ENCODE peak calls at places on chromosomes 5 and 9, in six cellular contexts. One of them, this sample, is unnamed.

GRCh38 chr5:150009671-150010387 is 9.3 kb downstream of the HMGXB3 start:
- DNase-seq in transverse colon: no peak
- DNase-seq in GM23338: no peak
- DNase-seq in coronary artery: no peak
- DNase-seq in CD8-positive, alpha-beta T cell: no peak
- DNase-seq in right lobe of liver: no peak
- DNase-seq in this sample: no peak

GRCh38 chr5:72841756-72842535 is 25.5 kb downstream of the TNPO1 start:
- DNase-seq in transverse colon: no peak
- DNase-seq in GM23338: no peak
- DNase-seq in coronary artery: no peak
- DNase-seq in CD8-positive, alpha-beta T cell: no peak
- DNase-seq in right lobe of liver: no peak
- DNase-seq in this sample: no peak

GRCh38 chr5:180334751-180335613 is 18.2 kb downstream of the GFPT2 start:
- DNase-seq in transverse colon: no peak
- DNase-seq in GM23338: no peak
- DNase-seq in coronary artery: no peak
- DNase-seq in CD8-positive, alpha-beta T cell: no peak
- DNase-seq in right lobe of liver: no peak
- DNase-seq in this sample: no peak

GRCh38 chr9:32741706-32742105 is 41.6 kb upstream of the TMEM215 start:
- DNase-seq in transverse colon: no peak
- DNase-seq in GM23338: no peak
- DNase-seq in coronary artery: no peak
- DNase-seq in CD8-positive, alpha-beta T cell: no peak
- DNase-seq in right lobe of liver: peak
- DNase-seq in this sample: no peak

GRCh38 chr9:34403554-34404380 is 27.1 kb upstream of the MYORG start:
- DNase-seq in transverse colon: peak
- DNase-seq in GM23338: peak
- DNase-seq in coronary artery: no peak
- DNase-seq in CD8-positive, alpha-beta T cell: peak
- DNase-seq in right lobe of liver: peak
- DNase-seq in this sample: peak

GRCh38 chr9:97276310-97276852 is 31.1 kb upstream of the CCDC180 start:
- DNase-seq in transverse colon: no peak
- DNase-seq in GM23338: peak
- DNase-seq in coronary artery: no peak
- DNase-seq in CD8-positive, alpha-beta T cell: no peak
- DNase-seq in right lobe of liver: no peak
- DNase-seq in this sample: no peak

GRCh38 chr5:155150012-155150411 is 136.5 kb downstream of the KIF4B start:
- DNase-seq in transverse colon: no peak
- DNase-seq in GM23338: no peak
- DNase-seq in coronary artery: no peak
- DNase-seq in CD8-positive, alpha-beta T cell: no peak
- DNase-seq in right lobe of liver: no peak
- DNase-seq in this sample: no peak

GRCh38 chr9:83011611-83012010 is 51.3 kb downstream of the RASEF start:
- DNase-seq in transverse colon: no peak
- DNase-seq in GM23338: no peak
- DNase-seq in coronary artery: no peak
- DNase-seq in CD8-positive, alpha-beta T cell: no peak
- DNase-seq in right lobe of liver: no peak
- DNase-seq in this sample: no peak

GRCh38 chr5:95043234-95043633 is 241.7 kb downstream of the MCTP1 start:
- DNase-seq in transverse colon: no peak
- DNase-seq in GM23338: peak
- DNase-seq in coronary artery: no peak
- DNase-seq in CD8-positive, alpha-beta T cell: no peak
- DNase-seq in right lobe of liver: no peak
- DNase-seq in this sample: no peak

GRCh38 chr9:93893899-93894690 is 61.1 kb downstream of the BARX1 start:
- DNase-seq in transverse colon: peak
- DNase-seq in GM23338: no peak
- DNase-seq in coronary artery: peak
- DNase-seq in CD8-positive, alpha-beta T cell: no peak
- DNase-seq in right lobe of liver: peak
- DNase-seq in this sample: peak

GRCh38 chr5:171693397-171693796 is 92.2 kb upstream of the SMIM23 start:
- DNase-seq in transverse colon: no peak
- DNase-seq in GM23338: no peak
- DNase-seq in coronary artery: peak
- DNase-seq in CD8-positive, alpha-beta T cell: no peak
- DNase-seq in right lobe of liver: no peak
- DNase-seq in this sample: no peak

GRCh38 chr9:120388000-120388855 is 191.7 kb downstream of the CDK5RAP2 start:
- DNase-seq in transverse colon: no peak
- DNase-seq in GM23338: no peak
- DNase-seq in coronary artery: no peak
- DNase-seq in CD8-positive, alpha-beta T cell: no peak
- DNase-seq in right lobe of liver: no peak
- DNase-seq in this sample: no peak

GRCh38 chr9:117412841-117413240 is 2.0 kb downstream of the ASTN2 start:
- DNase-seq in transverse colon: no peak
- DNase-seq in GM23338: peak
- DNase-seq in coronary artery: no peak
- DNase-seq in CD8-positive, alpha-beta T cell: no peak
- DNase-seq in right lobe of liver: no peak
- DNase-seq in this sample: no peak

GRCh38 chr5:36403601-36404311 is 102.1 kb upstream of the RANBP3L start:
- DNase-seq in transverse colon: no peak
- DNase-seq in GM23338: no peak
- DNase-seq in coronary artery: peak
- DNase-seq in CD8-positive, alpha-beta T cell: no peak
- DNase-seq in right lobe of liver: no peak
- DNase-seq in this sample: no peak

GRCh38 chr5:60671899-60672692 is 27.9 kb downstream of the DEPDC1B start:
- DNase-seq in transverse colon: no peak
- DNase-seq in GM23338: no peak
- DNase-seq in coronary artery: no peak
- DNase-seq in CD8-positive, alpha-beta T cell: no peak
- DNase-seq in right lobe of liver: no peak
- DNase-seq in this sample: no peak

DNA sequence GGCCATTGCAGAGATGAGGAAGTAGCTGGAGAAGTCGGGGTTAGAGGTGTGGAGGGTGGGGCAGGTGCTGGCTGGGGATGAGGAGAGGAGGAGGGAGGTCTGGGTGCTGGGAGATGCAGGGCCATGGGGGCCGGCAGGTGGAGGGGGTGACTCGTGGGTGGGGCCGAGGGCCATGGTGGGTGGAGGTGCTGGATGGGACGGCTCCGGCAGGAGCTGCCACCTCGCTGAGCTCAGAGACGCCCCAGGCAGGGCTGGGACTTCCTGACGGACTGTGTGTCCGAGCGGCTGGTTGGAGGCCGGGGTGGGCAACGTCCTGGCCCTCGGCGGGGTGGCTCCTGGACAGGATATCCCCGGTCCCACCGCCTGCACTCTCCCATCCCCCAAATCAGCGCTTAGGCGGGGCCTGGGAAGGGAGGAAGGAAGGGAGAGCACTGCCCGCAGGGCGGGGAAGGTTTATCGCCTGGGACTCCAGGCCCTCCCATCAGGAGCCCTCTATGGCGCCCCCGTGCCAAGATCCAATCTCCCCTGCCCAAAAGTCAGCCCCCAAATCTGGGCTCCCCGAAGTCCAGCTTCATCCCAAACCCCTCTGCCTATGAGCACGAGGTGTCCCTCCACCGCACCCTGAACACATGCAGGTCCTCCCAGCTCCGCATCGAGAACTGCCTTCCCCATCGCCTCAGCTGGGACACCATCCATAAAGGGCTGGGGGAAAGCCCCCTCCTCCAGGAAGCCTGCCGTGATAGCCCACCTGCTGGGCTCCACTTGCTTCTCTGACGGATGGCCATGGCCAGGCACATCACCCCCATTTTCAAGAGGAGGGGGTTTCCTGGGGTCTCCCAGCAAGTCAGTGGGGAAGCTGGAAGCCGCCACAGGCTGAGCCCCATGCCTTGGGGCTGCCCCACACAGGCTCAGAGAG is 58.3 kb upstream of the NOTCH1 start:
- DNase-seq in transverse colon: peak
- DNase-seq in GM23338: no peak
- DNase-seq in coronary artery: no peak
- DNase-seq in CD8-positive, alpha-beta T cell: no peak
- DNase-seq in right lobe of liver: peak
- DNase-seq in this sample: no peak
- H3K27ac ChIP-seq in transverse colon: peak
- H3K27ac ChIP-seq in GM23338: no peak
- H3K27ac ChIP-seq in coronary artery: no peak
- H3K27ac ChIP-seq in CD8-positive, alpha-beta T cell: no peak
- H3K27ac ChIP-seq in right lobe of liver: no peak
- H3K27ac ChIP-seq in this sample: no peak

GRCh38 chr5:153756540-153756939 is 266.1 kb downstream of the GRIA1 start:
- DNase-seq in transverse colon: no peak
- DNase-seq in GM23338: peak
- DNase-seq in coronary artery: no peak
- DNase-seq in CD8-positive, alpha-beta T cell: no peak
- DNase-seq in right lobe of liver: no peak
- DNase-seq in this sample: no peak
- TF ChIP-seq CTCF in transverse colon: no peak
- TF ChIP-seq CTCF in GM23338: peak
- TF ChIP-seq CTCF in coronary artery: no peak
- TF ChIP-seq CTCF in CD8-positive, alpha-beta T cell: no peak
- TF ChIP-seq CTCF in right lobe of liver: peak
- TF ChIP-seq CTCF in this sample: peak

GRCh38 chr5:54469655-54470054 is 14.2 kb downstream of the HSPB3 start:
- DNase-seq in transverse colon: no peak
- DNase-seq in GM23338: no peak
- DNase-seq in coronary artery: no peak
- DNase-seq in CD8-positive, alpha-beta T cell: no peak
- DNase-seq in right lobe of liver: no peak
- DNase-seq in this sample: no peak
- H3K4me3 ChIP-seq in transverse colon: peak
- H3K4me3 ChIP-seq in GM23338: no peak
- H3K4me3 ChIP-seq in coronary artery: peak
- H3K4me3 ChIP-seq in CD8-positive, alpha-beta T cell: no peak
- H3K4me3 ChIP-seq in right lobe of liver: no peak
- H3K4me3 ChIP-seq in this sample: no peak

GRCh38 chr5:151208481-151208914 is 15.4 kb downstream of the CCDC69 start:
- DNase-seq in transverse colon: no peak
- DNase-seq in GM23338: no peak
- DNase-seq in coronary artery: no peak
- DNase-seq in CD8-positive, alpha-beta T cell: no peak
- DNase-seq in right lobe of liver: no peak
- DNase-seq in this sample: no peak

GRCh38 chr5:151202381-151203139 is 21.3 kb downstream of the CCDC69 start:
- DNase-seq in transverse colon: no peak
- DNase-seq in GM23338: no peak
- DNase-seq in coronary artery: no peak
- DNase-seq in CD8-positive, alpha-beta T cell: peak
- DNase-seq in right lobe of liver: no peak
- DNase-seq in this sample: no peak

GRCh38 chr5:151200913-151201445 is 22.9 kb downstream of the CCDC69 start:
- DNase-seq in transverse colon: no peak
- DNase-seq in GM23338: no peak
- DNase-seq in coronary artery: peak
- DNase-seq in CD8-positive, alpha-beta T cell: no peak
- DNase-seq in right lobe of liver: no peak
- DNase-seq in this sample: peak

GRCh38 chr5:151204051-151204450 is 19.8 kb downstream of the CCDC69 start:
- DNase-seq in transverse colon: no peak
- DNase-seq in GM23338: no peak
- DNase-seq in coronary artery: no peak
- DNase-seq in CD8-positive, alpha-beta T cell: no peak
- DNase-seq in right lobe of liver: no peak
- DNase-seq in this sample: no peak

DNA sequence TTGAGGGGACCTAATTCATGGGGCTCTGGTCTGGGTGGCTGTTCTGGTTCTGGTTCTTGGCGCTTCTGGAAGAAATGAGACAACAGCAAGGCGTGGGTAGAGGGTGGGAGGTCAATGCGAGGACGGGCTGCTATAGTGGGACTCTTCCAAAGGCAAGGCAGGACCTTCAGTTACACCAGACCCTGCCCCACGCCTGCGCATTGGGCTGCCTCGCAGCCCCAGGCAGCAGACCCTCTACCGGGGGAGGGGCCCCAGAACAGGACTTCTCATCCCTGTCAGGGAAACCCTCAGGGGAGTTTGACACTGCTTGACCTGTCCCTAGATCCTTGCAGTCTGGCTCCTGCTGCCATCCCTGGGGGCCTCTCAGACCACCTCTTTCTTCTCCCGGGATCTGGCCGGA is 18.5 kb downstream of the CCDC69 start:
- DNase-seq in transverse colon: no peak
- DNase-seq in GM23338: no peak
- DNase-seq in coronary artery: no peak
- DNase-seq in CD8-positive, alpha-beta T cell: no peak
- DNase-seq in right lobe of liver: no peak
- DNase-seq in this sample: no peak
- H3K27ac ChIP-seq in transverse colon: no peak
- H3K27ac ChIP-seq in GM23338: no peak
- H3K27ac ChIP-seq in coronary artery: no peak
- H3K27ac ChIP-seq in CD8-positive, alpha-beta T cell: no peak
- H3K27ac ChIP-seq in right lobe of liver: no peak
- H3K27ac ChIP-seq in this sample: no peak

DNA sequence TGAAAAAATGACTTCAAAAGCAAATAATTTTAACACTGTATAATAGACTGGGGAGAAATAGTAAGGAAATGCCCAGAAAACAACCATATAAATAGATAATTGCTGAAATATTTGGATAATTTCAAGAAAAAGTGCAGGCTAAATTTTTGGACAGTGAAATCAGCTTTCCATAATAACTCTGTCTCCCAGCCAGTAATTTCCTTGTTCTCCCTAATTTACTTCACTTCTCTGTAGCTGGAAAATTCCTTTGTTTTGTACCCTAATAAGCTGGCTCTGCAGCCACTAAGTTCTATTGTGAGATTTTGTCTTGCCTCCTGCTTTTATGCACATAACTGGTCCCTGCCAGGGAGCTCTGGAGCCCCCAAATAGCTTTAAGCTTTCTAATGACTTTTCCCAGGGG is 27.7 kb downstream of the PRDM6 start:
- DNase-seq in transverse colon: no peak
- DNase-seq in GM23338: no peak
- DNase-seq in coronary artery: no peak
- DNase-seq in CD8-positive, alpha-beta T cell: no peak
- DNase-seq in right lobe of liver: no peak
- DNase-seq in this sample: no peak
- TF ChIP-seq CTCF in transverse colon: no peak
- TF ChIP-seq CTCF in GM23338: no peak
- TF ChIP-seq CTCF in coronary artery: no peak
- TF ChIP-seq CTCF in CD8-positive, alpha-beta T cell: no peak
- TF ChIP-seq CTCF in right lobe of liver: no peak
- TF ChIP-seq CTCF in this sample: no peak